ENCODE peak calls at places on chromosomes 7 and 10, in six cellular contexts. M is AG08396; G is left cardiac atrium; U is activated CD4-positive, alpha-beta T cell treated with anti-CD3 and anti-CD28 coated beads for 48 hours; Z is endothelial cell of umbilical vein; A is NCI-H345. B is an unnamed sample.

GRCh38 chr7:135877799-135878198 is 99.4 kb downstream of the MTPN start:
- DNase-seq in G (no peak), Z (no peak), U (no peak), A (no peak), M (peak), B (no peak)

GRCh38 chr7:11331128-11332102 is 357.7 kb downstream of the PHF14 start:
- DNase-seq in U (no peak), G (no peak), Z (no peak), M (no peak), A (no peak), B (no peak)

GRCh38 chr10:102414749-102415148 is 3.8 kb downstream of the PSD start:
- DNase-seq in A (no peak), G (peak), U (no peak), M (no peak), Z (no peak), B (no peak)

GRCh38 chr7:5704534-5704922 is 76.9 kb downstream of the RNF216 start:
- DNase-seq in Z (peak), M (peak), G (peak), U (peak), A (peak), B (peak)

GRCh38 chr7:150923191-150923590 is 54.9 kb downstream of the KCNH2 start:
- DNase-seq in Z (peak), G (no peak), U (no peak), A (no peak), M (no peak), B (no peak)

GRCh38 chr10:121624778-121625330 is 26.6 kb upstream of the FGFR2 start:
- DNase-seq in G (no peak), A (no peak), U (no peak), M (no peak), Z (no peak), B (peak)

GRCh38 chr7:151917791-151918311 is 38.4 kb upstream of the GALNTL5 start:
- DNase-seq in M (no peak), A (no peak), G (no peak), Z (no peak), U (no peak), B (no peak)

GRCh38 chr7:123797673-123798526 is 47.1 kb upstream of the HYAL4 start:
- DNase-seq in G (no peak), A (peak), Z (peak), U (no peak), M (peak), B (peak)

GRCh38 chr7:44145969-44146897 is 5.1 kb upstream of the MYL7 start:
- DNase-seq in G (peak), Z (peak), A (peak), U (peak), M (peak), B (no peak)

GRCh38 chr7:116290740-116291139 is 80.4 kb downstream of the TES start:
- DNase-seq in A (no peak), Z (no peak), M (no peak), U (no peak), G (no peak), B (no peak)

GRCh38 chr7:25389489-25390106 is 161.3 kb upstream of the NPVF start:
- DNase-seq in M (peak), G (no peak), A (peak), U (no peak), Z (peak), B (peak)

GRCh38 chr10:11003739-11004515 is 13.7 kb upstream of the CELF2 start:
- DNase-seq in U (no peak), Z (no peak), A (no peak), G (no peak), M (no peak), B (no peak)

GRCh38 chr7:142194201-142194600 is 63.7 kb downstream of the PRSS58 start:
- DNase-seq in M (no peak), A (no peak), G (no peak), U (no peak), Z (no peak), B (no peak)

GRCh38 chr10:43622022-43622421 is 15.8 kb downstream of the ZNF485 start:
- DNase-seq in Z (no peak), M (no peak), U (no peak), G (no peak), A (no peak), B (no peak)

GRCh38 chr7:16260236-16260728 is 161.1 kb downstream of the CRPPA start:
- DNase-seq in U (no peak), Z (no peak), G (no peak), M (no peak), A (no peak), B (no peak)

GRCh38 chr10:51109821-51110533 is 35.7 kb downstream of the PRKG1 start:
- DNase-seq in G (no peak), Z (peak), M (no peak), A (no peak), U (no peak), B (no peak)

GRCh38 chr10:113093188-113094113 is 143.4 kb downstream of the TCF7L2 start:
- DNase-seq in U (no peak), M (no peak), A (peak), Z (peak), G (no peak), B (no peak)

GRCh38 chr10:70348228-70348850 is 34.1 kb downstream of the LRRC20 start:
- DNase-seq in M (peak), G (no peak), Z (peak), A (no peak), U (peak), B (no peak)

GRCh38 chr10:133122171-133122935 is 34.6 kb downstream of the ADGRA1 start:
- DNase-seq in U (no peak), G (no peak), M (no peak), A (no peak), Z (no peak), B (no peak)

GRCh38 chr7:53437336-53437735 is 401.9 kb downstream of the POM121L12 start:
- DNase-seq in Z (no peak), G (no peak), M (no peak), U (no peak), A (no peak), B (no peak)

GRCh38 chr10:46325021-46325420 is 38.2 kb downstream of the ANTXRL start:
- DNase-seq in U (no peak), G (no peak), M (peak), Z (no peak), A (no peak), B (no peak)

GRCh38 chr10:103238506-103239252 is 7.0 kb upstream of the RPEL1 start:
- DNase-seq in U (no peak), M (peak), G (peak), A (no peak), Z (peak), B (no peak)

GRCh38 chr7:24197852-24198251 is 86.1 kb upstream of the NPY start:
- DNase-seq in A (no peak), G (no peak), M (no peak), U (no peak), Z (no peak), B (no peak)

GRCh38 chr10:77111611-77112550 is 525.7 kb downstream of the KCNMA1 start:
- DNase-seq in M (peak), A (no peak), G (no peak), Z (peak), U (no peak), B (peak)

GRCh38 chr10:64090865-64091264 is 569.7 kb downstream of the REEP3 start:
- DNase-seq in U (no peak), A (no peak), M (no peak), Z (no peak), G (no peak), B (no peak)

GRCh38 chr10:102418612-102419560 is at the start of gene PSD:
- DNase-seq in G (no peak), A (peak), Z (no peak), U (no peak), M (no peak), B (peak)

GRCh38 chr10:86155034-86155656 is 211.4 kb downstream of the GRID1 start:
- DNase-seq in G (no peak), U (no peak), A (no peak), Z (no peak), M (no peak), B (no peak)

GRCh38 chr7:77258014-77258413 is 58.4 kb upstream of the FGL2 start:
- DNase-seq in M (peak), G (no peak), U (peak), A (no peak), Z (no peak), B (peak)

GRCh38 chr7:92691578-92691977 is 101.4 kb upstream of the FAM133B start:
- DNase-seq in Z (peak), U (no peak), G (no peak), M (no peak), A (peak), B (peak)

B was measured in NCI-H2171 treated with DMSO at 0.1 percent for 48 hours.